ENCODE peak calls at places on chromosomes 7 and 10, in four cellular contexts. One of them, this sample, is unnamed.

GRCh38 chr7:144842377-144842851 is 6.6 kb upstream of the TPK1 start:
- DNase-seq in K562: no peak
- DNase-seq in HepG2: no peak
- DNase-seq in A549: peak
- DNase-seq in this sample: no peak

GRCh38 chr7:92973293-92973731 is 136.9 kb upstream of the CDK6 start:
- DNase-seq in K562: no peak
- DNase-seq in A549: no peak
- DNase-seq in HepG2: no peak
- DNase-seq in this sample: no peak

GRCh38 chr7:26603631-26604030 is 260.8 kb downstream of the SKAP2 start:
- DNase-seq in K562: no peak
- DNase-seq in HepG2: no peak
- DNase-seq in A549: peak
- DNase-seq in this sample: no peak

GRCh38 chr10:43078986-43079273 is 2.1 kb downstream of the RET start:
- DNase-seq in A549: peak
- DNase-seq in K562: peak
- DNase-seq in HepG2: no peak
- DNase-seq in this sample: no peak

GRCh38 chr10:64075604-64076003 is 554.4 kb downstream of the REEP3 start:
- DNase-seq in K562: no peak
- DNase-seq in A549: no peak
- DNase-seq in HepG2: peak
- DNase-seq in this sample: no peak

GRCh38 chr7:157569967-157570366 is 233.2 kb downstream of the DNAJB6 start:
- DNase-seq in HepG2: no peak
- DNase-seq in K562: no peak
- DNase-seq in A549: no peak
- DNase-seq in this sample: no peak

GRCh38 chr10:1187151-1187854 is 131.1 kb downstream of the WDR37 start:
- DNase-seq in A549: no peak
- DNase-seq in HepG2: no peak
- DNase-seq in K562: no peak
- DNase-seq in this sample: no peak

GRCh38 chr10:106863549-106863948 is 301.0 kb downstream of the SORCS1 start:
- DNase-seq in A549: no peak
- DNase-seq in HepG2: no peak
- DNase-seq in K562: no peak
- DNase-seq in this sample: no peak

GRCh38 chr10:3567291-3567963 is 217.6 kb downstream of the KLF6 start:
- DNase-seq in HepG2: no peak
- DNase-seq in A549: no peak
- DNase-seq in K562: no peak
- DNase-seq in this sample: no peak

GRCh38 chr10:62514079-62514693 is 140.0 kb downstream of the ZNF365 start:
- DNase-seq in HepG2: no peak
- DNase-seq in K562: no peak
- DNase-seq in A549: no peak
- DNase-seq in this sample: no peak

GRCh38 chr7:91713669-91714068 is 166.8 kb downstream of the MTERF1 start:
- DNase-seq in A549: no peak
- DNase-seq in K562: no peak
- DNase-seq in HepG2: no peak
- DNase-seq in this sample: no peak

GRCh38 chr10:76885815-76886214 is 751.8 kb downstream of the KCNMA1 start:
- DNase-seq in HepG2: no peak
- DNase-seq in A549: no peak
- DNase-seq in K562: no peak
- DNase-seq in this sample: no peak

GRCh38 chr10:60358282-60358681 is 31.4 kb downstream of the ANK3 start:
- DNase-seq in HepG2: no peak
- DNase-seq in K562: no peak
- DNase-seq in A549: no peak
- DNase-seq in this sample: peak

GRCh38 chr10:18793951-18794350 is 134.7 kb downstream of the ARL5B start:
- DNase-seq in A549: peak
- DNase-seq in HepG2: peak
- DNase-seq in K562: no peak
- DNase-seq in this sample: no peak

GRCh38 chr10:7471720-7472367 is 61.0 kb upstream of the SFMBT2 start:
- DNase-seq in A549: no peak
- DNase-seq in K562: no peak
- DNase-seq in HepG2: no peak
- DNase-seq in this sample: peak

GRCh38 chr7:726854-727103 is 280 bp downstream of the DNAAF5 start:
- DNase-seq in K562: no peak
- DNase-seq in A549: no peak
- DNase-seq in HepG2: no peak
- DNase-seq in this sample: no peak

GRCh38 chr7:74252893-74253292 is 1.3 kb downstream of the RFC2 start:
- DNase-seq in HepG2: no peak
- DNase-seq in K562: peak
- DNase-seq in A549: no peak
- DNase-seq in this sample: no peak

GRCh38 chr10:103767756-103768155 is 87.6 kb downstream of the SH3PXD2A start:
- DNase-seq in A549: no peak
- DNase-seq in HepG2: no peak
- DNase-seq in K562: no peak
- DNase-seq in this sample: no peak

GRCh38 chr10:48209246-48209645 is 65.2 kb downstream of the FRMPD2 start:
- DNase-seq in K562: no peak
- DNase-seq in A549: no peak
- DNase-seq in HepG2: no peak
- DNase-seq in this sample: no peak

GRCh38 chr10:124636271-124636993 is 107.7 kb downstream of the FAM53B start:
- DNase-seq in HepG2: no peak
- DNase-seq in K562: no peak
- DNase-seq in A549: no peak
- DNase-seq in this sample: no peak

GRCh38 chr10:97648557-97649404 is 8.3 kb downstream of the PI4K2A start:
- DNase-seq in HepG2: peak
- DNase-seq in A549: peak
- DNase-seq in K562: peak
- DNase-seq in this sample: peak

GRCh38 chr7:47937711-47938573 is 10.3 kb downstream of the PKD1L1 start:
- DNase-seq in A549: no peak
- DNase-seq in HepG2: no peak
- DNase-seq in K562: no peak
- DNase-seq in this sample: peak

GRCh38 chr7:107017965-107018714 is 26.4 kb upstream of the PRKAR2B start:
- DNase-seq in A549: no peak
- DNase-seq in K562: peak
- DNase-seq in HepG2: no peak
- DNase-seq in this sample: no peak

GRCh38 chr7:122543891-122544290 is 155.0 kb downstream of the RNF133 start:
- DNase-seq in K562: no peak
- DNase-seq in HepG2: no peak
- DNase-seq in A549: no peak
- DNase-seq in this sample: no peak

GRCh38 chr10:17062009-17062408 is 67.6 kb downstream of the CUBN start:
- DNase-seq in K562: no peak
- DNase-seq in A549: peak
- DNase-seq in HepG2: no peak
- DNase-seq in this sample: no peak

GRCh38 chr7:132575336-132575986 is 809 bp downstream of the PLXNA4 start:
- DNase-seq in HepG2: no peak
- DNase-seq in A549: peak
- DNase-seq in K562: no peak
- DNase-seq in this sample: no peak

GRCh38 chr7:4789194-4790077 is 14.0 kb downstream of the AP5Z1 start:
- DNase-seq in A549: no peak
- DNase-seq in HepG2: no peak
- DNase-seq in K562: no peak
- DNase-seq in this sample: no peak

GRCh38 chr7:1818581-1819200 is 148.6 kb downstream of the ELFN1 start:
- DNase-seq in K562: no peak
- DNase-seq in HepG2: no peak
- DNase-seq in A549: no peak
- DNase-seq in this sample: no peak

GRCh38 chr7:104074529-104074928 is 85.1 kb upstream of the RELN start:
- DNase-seq in A549: no peak
- DNase-seq in K562: no peak
- DNase-seq in HepG2: no peak
- DNase-seq in this sample: no peak

GRCh38 chr7:36474283-36475010 is 84.8 kb downstream of the ANLN start:
- DNase-seq in K562: peak
- DNase-seq in HepG2: no peak
- DNase-seq in A549: no peak
- DNase-seq in this sample: no peak

GRCh38 chr7:15313361-15313760 is 248.5 kb downstream of the AGMO start:
- DNase-seq in K562: no peak
- DNase-seq in HepG2: no peak
- DNase-seq in A549: no peak
- DNase-seq in this sample: no peak

GRCh38 chr10:29328988-29329387 is 40.1 kb downstream of the LYZL1 start:
- DNase-seq in HepG2: no peak
- DNase-seq in A549: no peak
- DNase-seq in K562: no peak
- DNase-seq in this sample: no peak

GRCh38 chr10:78184851-78185692 is 151.4 kb downstream of the RPS24 start:
- DNase-seq in A549: no peak
- DNase-seq in K562: no peak
- DNase-seq in HepG2: no peak
- DNase-seq in this sample: no peak

GRCh38 chr10:12819656-12820055 is 181.9 kb downstream of the CCDC3 start:
- DNase-seq in HepG2: no peak
- DNase-seq in K562: no peak
- DNase-seq in A549: no peak
- DNase-seq in this sample: no peak

GRCh38 chr7:122885583-122886356 is 490 bp downstream of the CADPS2 start:
- DNase-seq in K562: peak
- DNase-seq in HepG2: peak
- DNase-seq in A549: peak
- DNase-seq in this sample: no peak

GRCh38 chr10:21364196-21365114 is 161.0 kb downstream of the SKIDA1 start:
- DNase-seq in K562: no peak
- DNase-seq in A549: peak
- DNase-seq in HepG2: peak
- DNase-seq in this sample: no peak

GRCh38 chr10:105952153-105952552 is 1212.4 kb downstream of the SORCS1 start:
- DNase-seq in K562: no peak
- DNase-seq in A549: no peak
- DNase-seq in HepG2: no peak
- DNase-seq in this sample: peak

GRCh38 chr10:30645340-30645827 is 15.8 kb upstream of the LYZL2 start:
- DNase-seq in K562: no peak
- DNase-seq in A549: peak
- DNase-seq in HepG2: peak
- DNase-seq in this sample: no peak

GRCh38 chr10:119025336-119025735 is 4.2 kb upstream of the NANOS1 start:
- DNase-seq in K562: no peak
- DNase-seq in A549: no peak
- DNase-seq in HepG2: peak
- DNase-seq in this sample: no peak
- TF ChIP-seq CHD4 in K562: no peak
- TF ChIP-seq CHD4 in A549: no peak
- TF ChIP-seq CHD4 in HepG2: no peak
- TF ChIP-seq CHD4 in this sample: no peak

GRCh38 chr7:88202278-88202677 is 17.6 kb downstream of the SRI start:
- DNase-seq in K562: no peak
- DNase-seq in A549: no peak
- DNase-seq in HepG2: no peak
- DNase-seq in this sample: no peak
- TF ChIP-seq POLR2A in K562: no peak
- TF ChIP-seq POLR2A in A549: no peak
- TF ChIP-seq POLR2A in HepG2: no peak
- TF ChIP-seq POLR2A in this sample: no peak

GRCh38 chr7:83821866-83822265 is 172.9 kb upstream of the SEMA3E start:
- DNase-seq in HepG2: no peak
- DNase-seq in A549: no peak
- DNase-seq in K562: no peak
- DNase-seq in this sample: no peak
- TF ChIP-seq CHD4 in HepG2: no peak
- TF ChIP-seq CHD4 in A549: no peak
- TF ChIP-seq CHD4 in K562: no peak
- TF ChIP-seq CHD4 in this sample: no peak

GRCh38 chr10:31759124-31759798 is 169.4 kb downstream of the ARHGAP12 start:
- DNase-seq in A549: peak
- DNase-seq in K562: peak
- DNase-seq in HepG2: peak
- DNase-seq in this sample: no peak
- TF ChIP-seq POLR2A in A549: peak
- TF ChIP-seq POLR2A in K562: no peak
- TF ChIP-seq POLR2A in HepG2: no peak
- TF ChIP-seq POLR2A in this sample: no peak

GRCh38 chr10:24957624-24958435 is 5.4 kb upstream of the PRTFDC1 start:
- DNase-seq in A549: peak
- DNase-seq in K562: no peak
- DNase-seq in HepG2: no peak
- DNase-seq in this sample: no peak
- TF ChIP-seq CHD4 in A549: no peak
- TF ChIP-seq CHD4 in K562: no peak
- TF ChIP-seq CHD4 in HepG2: no peak
- TF ChIP-seq CHD4 in this sample: no peak

GRCh38 chr10:74189999-74190421 is 39.0 kb downstream of the ADK start:
- DNase-seq in K562: no peak
- DNase-seq in HepG2: peak
- DNase-seq in A549: peak
- DNase-seq in this sample: peak
- TF ChIP-seq POLR2A in K562: no peak
- TF ChIP-seq POLR2A in HepG2: no peak
- TF ChIP-seq POLR2A in A549: no peak
- TF ChIP-seq POLR2A in this sample: peak

GRCh38 chr10:6203331-6204062 is 765 bp downstream of the PFKFB3 start:
- DNase-seq in A549: peak
- DNase-seq in K562: peak
- DNase-seq in HepG2: no peak
- DNase-seq in this sample: no peak

GRCh38 chr10:6202098-6202683 is 541 bp upstream of the PFKFB3 start:
- DNase-seq in HepG2: no peak
- DNase-seq in A549: no peak
- DNase-seq in K562: peak
- DNase-seq in this sample: no peak

GRCh38 chr10:6202684-6203330 is at the start of gene PFKFB3:
- DNase-seq in K562: peak
- DNase-seq in HepG2: peak
- DNase-seq in A549: peak
- DNase-seq in this sample: peak

GRCh38 chr10:6204063-6204340 is 1.3 kb downstream of the PFKFB3 start:
- DNase-seq in K562: no peak
- DNase-seq in A549: no peak
- DNase-seq in HepG2: no peak
- DNase-seq in this sample: no peak

GRCh38 chr10:6204341-6205191 is 1.8 kb downstream of the PFKFB3 start:
- DNase-seq in A549: peak
- DNase-seq in K562: no peak
- DNase-seq in HepG2: no peak
- DNase-seq in this sample: no peak
- TF ChIP-seq CHD4 in A549: no peak
- TF ChIP-seq CHD4 in K562: no peak
- TF ChIP-seq CHD4 in HepG2: no peak
- TF ChIP-seq CHD4 in this sample: no peak

This sample was measured in GM12878.